ENCODE peak calls at places on chromosome 14, in four cellular contexts. E, P, F and H are unnamed samples.

GRCh38 chr14:103504991-103505565 is 17.6 kb downstream of the CKB start:
- DNase-seq in F (no peak), P (no peak), E (no peak), H (no peak)

GRCh38 chr14:61334197-61334701 is 12.9 kb downstream of the PRKCH start:
- DNase-seq in P (no peak), F (no peak), E (no peak), H (peak; percentile 66)

GRCh38 chr14:56036353-56036752 is 81.9 kb upstream of the PELI2 start:
- DNase-seq in P (no peak), E (no peak), F (no peak), H (peak; percentile 5)

GRCh38 chr14:71931492-71932228 is 569 bp upstream of the RGS6 start:
- DNase-seq in F (peak; percentile 3), P (no peak), E (no peak), H (peak; percentile 68)

GRCh38 chr14:69268763-69269162 is 8.8 kb downstream of the GALNT16 start:
- DNase-seq in E (no peak), F (no peak), P (no peak), H (no peak)

GRCh38 chr14:90295870-90296516 is 35.7 kb downstream of the NRDE2 start:
- DNase-seq in E (no peak), P (no peak), F (no peak), H (no peak)

GRCh38 chr14:24481622-24482324 is 26.3 kb downstream of the CMA1 start:
- DNase-seq in F (peak; percentile 50), E (peak; percentile 69), P (peak; percentile 82), H (peak; percentile 82)

GRCh38 chr14:30385925-30386324 is 173.0 kb upstream of the G2E3 start:
- DNase-seq in F (no peak), E (no peak), P (no peak), H (no peak)

GRCh38 chr14:23071975-23072539 is 14.7 kb upstream of the CDH24 start:
- DNase-seq in F (no peak), P (peak; percentile 63), E (no peak), H (peak; percentile 49)

GRCh38 chr14:95482967-95483842 is 33.2 kb downstream of the SYNE3 start:
- DNase-seq in P (peak; percentile 85), F (no peak), E (no peak), H (no peak)

GRCh38 chr14:75249251-75249957 is 29.2 kb upstream of the FOS start:
- DNase-seq in P (no peak), F (peak; percentile 73), E (peak; percentile 45), H (peak; percentile 21)

GRCh38 chr14:48726080-48726642 is 860.0 kb downstream of the RPS29 start:
- DNase-seq in E (no peak), F (no peak), P (no peak), H (no peak)

GRCh38 chr14:100815478-100816285 is 10.2 kb upstream of the MEG3 start:
- DNase-seq in F (no peak), P (no peak), E (no peak), H (no peak)

GRCh38 chr14:101010293-101010692 is 106.8 kb upstream of the RTL1 start:
- DNase-seq in F (no peak), P (no peak), E (peak; percentile 37), H (no peak)

GRCh38 chr14:23146423-23146910 is 27.4 kb upstream of the CEBPE start:
- DNase-seq in P (no peak), F (no peak), E (no peak), H (no peak)

GRCh38 chr14:100117647-100118376 is 41.6 kb downstream of the DEGS2 start:
- DNase-seq in E (no peak), P (no peak), F (no peak), H (no peak)

GRCh38 chr14:68458840-68459469 is 333.9 kb downstream of the ZFP36L1 start:
- DNase-seq in P (peak; percentile 78), E (peak; percentile 66), F (no peak), H (peak; percentile 56)

GRCh38 chr14:93005135-93005813 is 82.3 kb downstream of the CHGA start:
- DNase-seq in F (no peak), P (no peak), E (no peak), H (no peak)